ENCODE peak calls at places on chromosomes 11 and 22, in five cellular contexts. One of them, this sample, is unnamed.

GRCh38 chr11:1297576-1298473 is 11.6 kb downstream of the TOLLIP start:
- DNase-seq in adipocyte: no peak
- DNase-seq in NT2/D1: no peak
- DNase-seq in HEK293T: no peak
- DNase-seq in DMS153: no peak
- DNase-seq in this sample: no peak

GRCh38 chr11:82732734-82733443 is 775 bp downstream of the FAM181B start:
- DNase-seq in adipocyte: peak
- DNase-seq in NT2/D1: no peak
- DNase-seq in HEK293T: peak
- DNase-seq in DMS153: no peak
- DNase-seq in this sample: no peak

GRCh38 chr22:41902932-41903421 is 11.9 kb downstream of the SHISA8 start:
- DNase-seq in adipocyte: no peak
- DNase-seq in NT2/D1: no peak
- DNase-seq in HEK293T: no peak
- DNase-seq in DMS153: no peak
- DNase-seq in this sample: no peak

GRCh38 chr11:44243633-44244343 is 66.2 kb downstream of the ALX4 start:
- DNase-seq in adipocyte: peak
- DNase-seq in NT2/D1: peak
- DNase-seq in HEK293T: no peak
- DNase-seq in DMS153: no peak
- DNase-seq in this sample: peak

GRCh38 chr11:123561046-123561781 is 93.2 kb downstream of the SCN3B start:
- DNase-seq in adipocyte: peak
- DNase-seq in NT2/D1: no peak
- DNase-seq in HEK293T: peak
- DNase-seq in DMS153: no peak
- DNase-seq in this sample: no peak

GRCh38 chr11:35367491-35367890 is 51.9 kb downstream of the SLC1A2 start:
- DNase-seq in adipocyte: peak
- DNase-seq in NT2/D1: no peak
- DNase-seq in HEK293T: no peak
- DNase-seq in DMS153: no peak
- DNase-seq in this sample: no peak

GRCh38 chr11:34600339-34601084 is 20.4 kb upstream of the EHF start:
- DNase-seq in adipocyte: no peak
- DNase-seq in NT2/D1: no peak
- DNase-seq in HEK293T: no peak
- DNase-seq in DMS153: no peak
- DNase-seq in this sample: no peak

GRCh38 chr11:117239295-117239694 is 6.8 kb downstream of the RNF214 start:
- DNase-seq in adipocyte: peak
- DNase-seq in NT2/D1: no peak
- DNase-seq in HEK293T: no peak
- DNase-seq in DMS153: no peak
- DNase-seq in this sample: no peak

GRCh38 chr11:66904055-66904454 is 47.2 kb downstream of the LRFN4 start:
- DNase-seq in adipocyte: peak
- DNase-seq in NT2/D1: no peak
- DNase-seq in HEK293T: no peak
- DNase-seq in DMS153: no peak
- DNase-seq in this sample: no peak

GRCh38 chr11:94457118-94458029 is 36.3 kb downstream of the MRE11 start:
- DNase-seq in adipocyte: no peak
- DNase-seq in NT2/D1: no peak
- DNase-seq in HEK293T: no peak
- DNase-seq in DMS153: no peak
- DNase-seq in this sample: no peak

GRCh38 chr11:113384551-113384950 is 3.0 kb upstream of the ANKK1 start:
- DNase-seq in adipocyte: peak
- DNase-seq in NT2/D1: no peak
- DNase-seq in HEK293T: no peak
- DNase-seq in DMS153: peak
- DNase-seq in this sample: no peak

GRCh38 chr11:129853508-129854228 is 38.0 kb downstream of the TMEM45B start:
- DNase-seq in adipocyte: peak
- DNase-seq in NT2/D1: no peak
- DNase-seq in HEK293T: no peak
- DNase-seq in DMS153: peak
- DNase-seq in this sample: no peak

GRCh38 chr11:64372802-64373597 is 14.0 kb downstream of the RPS6KA4 start:
- DNase-seq in adipocyte: no peak
- DNase-seq in NT2/D1: no peak
- DNase-seq in HEK293T: peak
- DNase-seq in DMS153: peak
- DNase-seq in this sample: no peak

GRCh38 chr11:93100211-93100610 is 97.6 kb downstream of the SLC36A4 start:
- DNase-seq in adipocyte: peak
- DNase-seq in NT2/D1: no peak
- DNase-seq in HEK293T: no peak
- DNase-seq in DMS153: no peak
- DNase-seq in this sample: no peak

GRCh38 chr22:22728382-22728781 is 84.0 kb downstream of the GGTLC2 start:
- DNase-seq in adipocyte: no peak
- DNase-seq in NT2/D1: no peak
- DNase-seq in HEK293T: no peak
- DNase-seq in DMS153: no peak
- DNase-seq in this sample: no peak

GRCh38 chr11:71115770-71116434 is 136.5 kb downstream of the SHANK2 start:
- DNase-seq in adipocyte: no peak
- DNase-seq in NT2/D1: no peak
- DNase-seq in HEK293T: no peak
- DNase-seq in DMS153: no peak
- DNase-seq in this sample: no peak

GRCh38 chr22:47102648-47103047 is 340.2 kb downstream of the TBC1D22A start:
- DNase-seq in adipocyte: no peak
- DNase-seq in NT2/D1: peak
- DNase-seq in HEK293T: no peak
- DNase-seq in DMS153: no peak
- DNase-seq in this sample: peak

GRCh38 chr11:10533323-10533722 is 7.7 kb downstream of the RNF141 start:
- DNase-seq in adipocyte: no peak
- DNase-seq in NT2/D1: no peak
- DNase-seq in HEK293T: no peak
- DNase-seq in DMS153: no peak
- DNase-seq in this sample: no peak

GRCh38 chr22:50503475-50504145 is 3.9 kb downstream of the LMF2 start:
- DNase-seq in adipocyte: no peak
- DNase-seq in NT2/D1: no peak
- DNase-seq in HEK293T: no peak
- DNase-seq in DMS153: no peak
- DNase-seq in this sample: no peak

GRCh38 chr22:23503736-23504440 is 76.2 kb downstream of the IGLL1 start:
- DNase-seq in adipocyte: no peak
- DNase-seq in NT2/D1: no peak
- DNase-seq in HEK293T: no peak
- DNase-seq in DMS153: no peak
- DNase-seq in this sample: no peak

GRCh38 chr22:36546092-36546804 is 17.3 kb upstream of the EIF3D start:
- DNase-seq in adipocyte: peak
- DNase-seq in NT2/D1: peak
- DNase-seq in HEK293T: peak
- DNase-seq in DMS153: peak
- DNase-seq in this sample: peak

GRCh38 chr11:28702450-28702790 is 594.2 kb downstream of the METTL15 start:
- DNase-seq in adipocyte: no peak
- DNase-seq in NT2/D1: no peak
- DNase-seq in HEK293T: no peak
- DNase-seq in DMS153: no peak
- DNase-seq in this sample: no peak

GRCh38 chr11:62889484-62890437 is 9.1 kb downstream of the SLC3A2 start:
- DNase-seq in adipocyte: no peak
- DNase-seq in NT2/D1: no peak
- DNase-seq in HEK293T: peak
- DNase-seq in DMS153: no peak
- DNase-seq in this sample: no peak

GRCh38 chr22:20607157-20607907 is 99.9 kb downstream of the MED15 start:
- DNase-seq in adipocyte: no peak
- DNase-seq in NT2/D1: no peak
- DNase-seq in HEK293T: no peak
- DNase-seq in DMS153: no peak
- DNase-seq in this sample: no peak

GRCh38 chr22:35918466-35918865 is 110.2 kb downstream of the RBFOX2 start:
- DNase-seq in adipocyte: no peak
- DNase-seq in NT2/D1: no peak
- DNase-seq in HEK293T: no peak
- DNase-seq in DMS153: no peak
- DNase-seq in this sample: no peak

GRCh38 chr22:44393066-44393465 is 80.3 kb upstream of the SHISAL1 start:
- DNase-seq in adipocyte: no peak
- DNase-seq in NT2/D1: no peak
- DNase-seq in HEK293T: no peak
- DNase-seq in DMS153: no peak
- DNase-seq in this sample: no peak

GRCh38 chr11:88414981-88415391 is 77.5 kb upstream of the CTSC start:
- DNase-seq in adipocyte: no peak
- DNase-seq in NT2/D1: no peak
- DNase-seq in HEK293T: no peak
- DNase-seq in DMS153: no peak
- DNase-seq in this sample: no peak

GRCh38 chr22:42920101-42920820 is 63.2 kb upstream of the ARFGAP3 start:
- DNase-seq in adipocyte: peak
- DNase-seq in NT2/D1: no peak
- DNase-seq in HEK293T: no peak
- DNase-seq in DMS153: no peak
- DNase-seq in this sample: no peak